ENCODE peak calls at places on chromosomes 11 and 22, in four cellular contexts. One of them, this sample, is unnamed.

GRCh38 chr11:47906066-47906465 is 57.9 kb upstream of the NUP160 start:
- DNase-seq in activated naive CD4-positive, alpha-beta T cell: no peak
- DNase-seq in psoas muscle: no peak
- DNase-seq in GM04503: no peak
- DNase-seq in this sample: no peak

GRCh38 chr11:60948251-60948650 is 3.7 kb downstream of the SLC15A3 start:
- DNase-seq in activated naive CD4-positive, alpha-beta T cell: no peak
- DNase-seq in psoas muscle: no peak
- DNase-seq in GM04503: no peak
- DNase-seq in this sample: no peak

GRCh38 chr11:122235615-122236014 is 119.6 kb upstream of the BLID start:
- DNase-seq in activated naive CD4-positive, alpha-beta T cell: no peak
- DNase-seq in psoas muscle: peak; percentile 84
- DNase-seq in GM04503: peak; percentile 91
- DNase-seq in this sample: no peak

GRCh38 chr11:60367896-60368295 is 10.4 kb upstream of the MS4A7 start:
- DNase-seq in activated naive CD4-positive, alpha-beta T cell: no peak
- DNase-seq in psoas muscle: no peak
- DNase-seq in GM04503: no peak
- DNase-seq in this sample: no peak

GRCh38 chr22:37239336-37240239 is 4.5 kb downstream of the RAC2 start:
- DNase-seq in activated naive CD4-positive, alpha-beta T cell: no peak
- DNase-seq in psoas muscle: peak; percentile 18
- DNase-seq in GM04503: no peak
- DNase-seq in this sample: no peak

GRCh38 chr11:100546714-100547113 is 140.4 kb upstream of the ARHGAP42 start:
- DNase-seq in activated naive CD4-positive, alpha-beta T cell: no peak
- DNase-seq in psoas muscle: no peak
- DNase-seq in GM04503: no peak
- DNase-seq in this sample: no peak

GRCh38 chr22:39083212-39084165 is 6.4 kb downstream of the APOBEC3G start:
- DNase-seq in activated naive CD4-positive, alpha-beta T cell: no peak
- DNase-seq in psoas muscle: peak; percentile 46
- DNase-seq in GM04503: no peak
- DNase-seq in this sample: no peak

GRCh38 chr22:44182591-44183588 is 2.2 kb downstream of the PARVG start:
- DNase-seq in activated naive CD4-positive, alpha-beta T cell: peak; percentile 20
- DNase-seq in psoas muscle: peak; percentile 72
- DNase-seq in GM04503: no peak
- DNase-seq in this sample: no peak

This sample was measured in ovary.